ENCODE peak calls at places on chromosome X, in seven cellular contexts. U is tibial artery; M is psoas muscle; F is body of pancreas; Y is suprapubic skin; W is effector memory CD4-positive, alpha-beta T cell; L is bronchial epithelial cell. P is an unnamed sample. For H3K36me3, the result is how much of the 10 kb centered on the place peaks cover.

GRCh38 chrX:38859602-38860001 is 58.3 kb downstream of the MID1IP1 start:
- DNase-seq in U (no peak), M (no peak), F (no peak), Y (no peak), W (no peak), L (peak), P (no peak)

GRCh38 chrX:38109042-38109904 is 102.9 kb downstream of the SYTL5 start:
- DNase-seq in U (no peak), M (no peak), F (no peak), Y (no peak), W (no peak), L (no peak), P (no peak)

GRCh38 chrX:20514358-20514757 is 247.6 kb upstream of the RPS6KA3 start:
- DNase-seq in U (no peak), M (no peak), F (peak), Y (no peak), W (no peak), L (peak), P (peak)

GRCh38 chrX:54166915-54167314 is 16.1 kb downstream of the FAM120C start:
- DNase-seq in U (no peak), M (no peak), F (no peak), Y (no peak), W (no peak), L (no peak), P (no peak)

GRCh38 chrX:141467442-141467841 is 117.1 kb downstream of the SPANXA1 start:
- DNase-seq in U (no peak), M (no peak), F (no peak), Y (no peak), W (no peak), L (peak), P (no peak)

GRCh38 chrX:56994375-56995270 is 718 bp downstream of the SPIN3 start:
- DNase-seq in U (no peak), M (peak), F (no peak), Y (no peak), W (no peak), L (no peak), P (no peak)

GRCh38 chrX:24014388-24015018 is 12.5 kb downstream of the KLHL15 start:
- DNase-seq in U (no peak), M (no peak), F (no peak), Y (no peak), W (no peak), L (no peak), P (no peak)

GRCh38 chrX:40651620-40652223 is 4.4 kb upstream of the CXorf38 start:
- DNase-seq in U (no peak), M (peak), F (peak), Y (peak), W (peak), L (peak), P (peak)

GRCh38 chrX:72540318-72540717 is 32.3 kb downstream of the HDAC8 start:
- DNase-seq in U (no peak), M (no peak), F (no peak), Y (no peak), W (no peak), L (peak), P (no peak)

GRCh38 chrX:154352466-154352865 is 22.0 kb downstream of the FLNA start:
- DNase-seq in U (no peak), M (no peak), F (no peak), Y (no peak), W (no peak), L (no peak), P (no peak)
- H3K36me3 ChIP-seq in U (half or more), M (under half), F (under half), Y (half or more), W (half or more), L (under half), P (half or more)

GRCh38 chrX:153957224-153957623 is 12.8 kb upstream of the RENBP start:
- DNase-seq in U (no peak), M (no peak), F (no peak), Y (no peak), W (no peak), L (no peak), P (no peak)
- H3K36me3 ChIP-seq in U (half or more), M (half or more), F (under half), Y (half or more), W (half or more), L (under half), P (half or more)

GRCh38 chrX:10140264-10140663 is 16.5 kb upstream of the CLCN4 start:
- DNase-seq in U (no peak), M (no peak), F (no peak), Y (no peak), W (no peak), L (no peak), P (no peak)
- H3K36me3 ChIP-seq in U (under half), M (under half), F (under half), Y (under half), W (under half), L (under half), P (under half)

GRCh38 chrX:70386240-70386639 is 36.9 kb upstream of the GDPD2 start:
- DNase-seq in U (no peak), M (no peak), F (no peak), Y (no peak), W (no peak), L (no peak), P (no peak)
- H3K36me3 ChIP-seq in U (under half), M (under half), F (under half), Y (under half), W (under half), L (under half), P (under half)